ENCODE peak calls at places on chromosomes 3 and 15, in ten cellular contexts. B, W, N, H, L, R, D, M, P and U are unnamed samples.

GRCh38 chr3:147408180-147409105 is 722 bp upstream of the ZIC1 start:
- DNase-seq in R (no peak), D (no peak), M (no peak), L (no peak), P (peak; percentile 69), W (no peak), B (no peak), N (no peak), H (no peak), U (no peak)

GRCh38 chr3:60856299-60857046 is 394.8 kb downstream of the FHIT start:
- DNase-seq in D (no peak), H (no peak), W (no peak), B (no peak), R (no peak), M (no peak), N (no peak), L (no peak), P (no peak), U (no peak)

GRCh38 chr3:182937293-182938051 is 42.9 kb downstream of the DCUN1D1 start:
- DNase-seq in R (no peak), M (no peak), L (peak; percentile 13), W (no peak), D (no peak), P (no peak), B (no peak), N (no peak), H (no peak), U (no peak)

GRCh38 chr3:141093971-141094401 is 42.8 kb downstream of the SPSB4 start:
- DNase-seq in P (no peak), R (peak; percentile 32), H (no peak), B (no peak), W (no peak), D (peak; percentile 37), M (peak; percentile 91), L (no peak), N (no peak), U (no peak)

GRCh38 chr3:127147291-127147905 is 45.5 kb upstream of the PRR23E start:
- DNase-seq in W (no peak), L (no peak), H (no peak), N (no peak), P (no peak), B (no peak), M (no peak), D (no peak), R (no peak), U (no peak)

GRCh38 chr3:1578105-1578833 is 485.4 kb downstream of the CNTN6 start:
- DNase-seq in D (peak; percentile 2), P (no peak), B (no peak), L (no peak), H (no peak), W (no peak), R (no peak), M (no peak), N (no peak), U (no peak)

GRCh38 chr3:124886168-124887051 is 755 bp downstream of the ITGB5 start:
- DNase-seq in H (peak; percentile 52), B (peak; percentile 38), R (peak; percentile 34), W (peak; percentile 66), M (peak; percentile 86), P (peak; percentile 91), L (peak; percentile 40), D (no peak), N (no peak), U (peak; percentile 59)

GRCh38 chr3:160885791-160886286 is 129.8 kb downstream of the PPM1L start:
- DNase-seq in D (peak; percentile 58), L (peak; percentile 20), W (peak; percentile 69), H (no peak), R (peak; percentile 25), M (peak; percentile 36), P (peak; percentile 79), B (peak; percentile 92), N (peak; percentile 64), U (no peak)

GRCh38 chr15:34810455-34811146 is 15.3 kb upstream of the ACTC1 start:
- DNase-seq in D (peak; percentile 98), B (peak; percentile 96), W (no peak), N (no peak), L (peak; percentile 11), P (no peak), R (peak; percentile 93), M (no peak), H (peak; percentile 49), U (no peak)

GRCh38 chr3:30188713-30189112 is 417.7 kb upstream of the TGFBR2 start:
- DNase-seq in R (no peak), H (no peak), D (peak; percentile 32), W (no peak), B (no peak), L (no peak), N (no peak), P (no peak), M (no peak), U (no peak)

GRCh38 chr3:27553868-27554540 is 69.8 kb upstream of the SLC4A7 start:
- DNase-seq in L (peak; percentile 35), B (no peak), H (no peak), D (no peak), W (no peak), P (no peak), M (no peak), R (peak; percentile 62), N (no peak), U (no peak)

GRCh38 chr3:60053518-60054265 is 1003.9 kb upstream of the CFAP20DC start:
- DNase-seq in L (no peak), N (no peak), M (no peak), B (peak; percentile 56), P (no peak), R (no peak), H (no peak), D (peak; percentile 81), W (no peak), U (no peak)

GRCh38 chr3:172622156-172622555 is 88.7 kb downstream of the NCEH1 start:
- DNase-seq in L (no peak), W (no peak), R (no peak), D (no peak), M (no peak), P (peak; percentile 52), H (no peak), N (no peak), B (no peak), U (no peak)

DNA sequence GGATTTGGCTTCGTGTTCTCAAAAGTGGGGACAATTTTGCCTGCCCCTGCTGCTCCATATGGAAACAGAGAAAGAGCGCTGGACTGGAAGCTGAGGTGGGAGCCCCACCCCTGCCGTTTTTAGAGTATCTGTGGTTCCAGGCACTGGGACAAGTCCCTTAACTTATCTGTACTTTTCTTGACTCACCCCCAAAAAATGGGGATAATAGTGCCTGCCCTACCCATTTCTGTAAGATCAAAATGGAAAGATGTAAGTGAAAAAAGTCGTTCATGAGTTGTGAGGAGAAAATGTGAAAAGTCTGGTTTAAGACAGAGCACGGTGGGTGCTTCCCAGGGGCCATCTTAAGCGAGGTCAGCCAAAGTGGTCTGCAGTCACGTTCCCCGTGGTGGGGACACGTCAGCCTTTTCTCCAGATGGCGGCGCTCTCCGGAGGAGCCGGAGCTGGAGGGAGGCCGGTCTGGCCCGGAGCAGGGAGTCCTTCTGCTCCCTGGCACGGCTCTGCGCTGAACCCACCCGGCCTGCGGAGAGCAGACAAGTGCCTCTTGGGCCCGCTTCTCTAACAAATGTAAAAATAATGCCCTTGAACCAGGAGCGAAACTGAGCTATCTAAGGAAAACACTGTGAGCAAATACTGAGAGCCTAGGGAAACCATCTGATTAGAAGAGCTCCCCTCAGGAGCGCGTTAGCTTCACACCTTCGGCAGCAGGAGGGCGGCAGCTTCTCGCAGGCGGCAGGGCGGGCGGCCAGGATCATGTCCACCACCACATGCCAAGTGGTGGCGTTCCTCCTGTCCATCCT is at the start of gene CLDN18:
- DNase-seq in M (peak; percentile 64), N (no peak), D (peak; percentile 72), B (no peak), L (no peak), R (peak; percentile 60), P (peak; percentile 81), H (no peak), W (no peak), U (no peak)
- TF ChIP-seq CTCF in M (no peak), N (no peak), D (no peak), B (no peak), L (no peak), R (no peak), P (peak; percentile 67), H (no peak), W (no peak), U (no peak)

DNA sequence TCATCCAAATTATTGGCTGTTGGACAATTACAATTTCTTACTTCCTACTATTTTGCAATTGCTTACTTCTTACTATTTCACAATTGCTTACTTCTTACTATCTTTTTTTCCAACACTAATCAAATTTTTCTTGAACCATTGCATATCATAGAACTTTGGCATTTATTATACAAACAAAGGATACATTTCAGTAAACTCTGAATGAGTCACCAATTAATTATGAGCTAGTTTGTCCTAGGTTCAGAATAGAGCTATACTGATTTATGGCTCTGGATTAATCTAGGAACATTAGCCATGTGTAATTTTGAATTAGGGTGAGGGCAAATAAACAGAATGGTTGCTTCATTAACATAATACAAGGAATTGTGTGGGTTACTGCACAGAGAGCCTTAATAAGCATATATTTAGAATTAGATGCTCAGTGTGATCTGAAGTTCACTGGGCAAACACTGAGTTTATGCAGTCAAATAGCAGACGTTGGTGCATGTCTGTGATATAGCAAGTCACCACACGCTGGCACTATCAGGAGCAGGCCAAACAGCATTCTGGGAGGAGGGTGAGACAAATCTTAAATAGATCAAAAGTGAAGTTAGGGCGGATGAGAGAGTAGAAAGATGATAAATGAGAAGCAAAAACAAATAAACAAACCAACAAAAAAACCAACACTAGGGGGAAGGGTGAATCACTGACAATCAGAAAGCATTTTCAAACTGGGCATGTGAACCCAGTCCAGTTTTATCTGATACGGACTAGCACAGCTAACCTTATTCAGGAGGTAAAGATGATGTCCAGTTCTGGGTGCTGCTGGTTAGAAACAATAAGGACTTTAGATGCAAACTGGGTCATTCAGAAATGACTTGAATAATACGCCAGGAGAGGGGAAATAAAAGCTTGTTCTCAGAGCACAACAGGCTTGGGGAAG is 21.4 kb downstream of the GABRR3 start:
- DNase-seq in W (no peak), M (no peak), R (no peak), L (no peak), N (no peak), D (no peak), B (peak; percentile 79), H (peak; percentile 31), P (no peak), U (no peak)
- TF ChIP-seq CTCF in W (no peak), M (no peak), R (no peak), L (no peak), N (no peak), D (no peak), B (no peak), H (no peak), P (no peak), U (no peak)

GRCh38 chr15:65286704-65287514 is at the start of gene PARP16:
- DNase-seq in R (peak; percentile 62), P (peak; percentile 98), H (peak; percentile 83), W (peak; percentile 94), D (peak; percentile 77), N (peak; percentile 80), M (peak; percentile 97), B (peak; percentile 74), L (peak; percentile 85), U (peak; percentile 92)
- TF ChIP-seq CTCF in R (peak; percentile 38), P (peak; percentile 65), H (peak; percentile 36), W (no peak), D (no peak), N (peak; percentile 94), M (peak; percentile 21), B (peak; percentile 18), L (no peak), U (peak; percentile 60)

DNA sequence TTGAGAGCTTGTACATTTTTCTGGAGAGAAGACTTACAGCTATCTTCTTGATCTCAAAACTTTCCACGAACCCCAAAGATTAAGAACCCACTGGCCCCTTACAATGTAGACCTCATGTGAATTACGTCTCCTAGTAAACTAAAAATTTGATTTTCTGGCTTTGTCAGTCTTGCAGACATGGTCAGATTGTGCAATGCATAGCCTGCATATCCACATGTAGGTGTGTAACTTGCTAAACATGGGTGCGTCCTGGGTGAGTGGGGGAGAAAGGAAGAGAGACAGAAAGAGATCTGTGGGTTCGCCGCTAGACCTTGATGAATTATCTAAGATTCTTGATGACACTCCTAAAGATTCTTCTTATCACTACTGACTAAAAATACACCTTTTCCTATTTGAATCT is 561.2 kb upstream of the MDFIC2 start:
- DNase-seq in W (no peak), H (no peak), N (no peak), D (no peak), R (no peak), P (no peak), L (no peak), M (no peak), B (no peak), U (no peak)
- TF ChIP-seq CTCF in W (no peak), H (no peak), N (no peak), D (no peak), R (no peak), P (no peak), L (no peak), M (no peak), B (no peak), U (no peak)